ENCODE peak calls at places on chromosomes 16 and 17, in seven cellular contexts. One of them, this sample, is unnamed. For H3K36me3 and H3K27me3, the result is how much of the 10 kb centered on the place peaks cover.

GRCh38 chr17:975321-975982 is 4.1 kb downstream of the NXN start:
- DNase-seq in small intestine: no peak
- DNase-seq in heart left ventricle: no peak
- DNase-seq in Caco-2: no peak
- DNase-seq in endodermal cell: no peak
- DNase-seq in thoracic aorta: no peak
- DNase-seq in naive thymus-derived CD4-positive, alpha-beta T cell: no peak
- DNase-seq in this sample: no peak

GRCh38 chr17:4948997-4949320 is 629 bp upstream of the PFN1 start:
- DNase-seq in small intestine: peak
- DNase-seq in heart left ventricle: peak
- DNase-seq in Caco-2: peak
- DNase-seq in endodermal cell: peak
- DNase-seq in thoracic aorta: no peak
- DNase-seq in naive thymus-derived CD4-positive, alpha-beta T cell: peak
- DNase-seq in this sample: no peak

GRCh38 chr17:40153603-40154238 is 13.4 kb downstream of the CASC3 start:
- DNase-seq in small intestine: no peak
- DNase-seq in heart left ventricle: no peak
- DNase-seq in Caco-2: no peak
- DNase-seq in endodermal cell: no peak
- DNase-seq in thoracic aorta: no peak
- DNase-seq in naive thymus-derived CD4-positive, alpha-beta T cell: no peak
- DNase-seq in this sample: no peak

GRCh38 chr17:6546069-6546718 is 10.2 kb downstream of the PITPNM3 start:
- DNase-seq in small intestine: no peak
- DNase-seq in heart left ventricle: no peak
- DNase-seq in Caco-2: no peak
- DNase-seq in endodermal cell: no peak
- DNase-seq in thoracic aorta: no peak
- DNase-seq in naive thymus-derived CD4-positive, alpha-beta T cell: no peak
- DNase-seq in this sample: no peak

GRCh38 chr16:21645261-21645721 is 7.1 kb downstream of the IGSF6 start:
- DNase-seq in small intestine: peak
- DNase-seq in heart left ventricle: no peak
- DNase-seq in Caco-2: no peak
- DNase-seq in endodermal cell: peak
- DNase-seq in thoracic aorta: no peak
- DNase-seq in naive thymus-derived CD4-positive, alpha-beta T cell: peak
- DNase-seq in this sample: no peak

GRCh38 chr17:77326636-77327035 is 185.9 kb downstream of the SEC14L1 start:
- DNase-seq in small intestine: no peak
- DNase-seq in heart left ventricle: no peak
- DNase-seq in Caco-2: no peak
- DNase-seq in endodermal cell: peak
- DNase-seq in thoracic aorta: no peak
- DNase-seq in naive thymus-derived CD4-positive, alpha-beta T cell: no peak
- DNase-seq in this sample: no peak

GRCh38 chr16:57407521-57408353 is 3.2 kb downstream of the CCL17 start:
- DNase-seq in small intestine: no peak
- DNase-seq in heart left ventricle: no peak
- DNase-seq in Caco-2: no peak
- DNase-seq in endodermal cell: no peak
- DNase-seq in thoracic aorta: no peak
- DNase-seq in naive thymus-derived CD4-positive, alpha-beta T cell: no peak
- DNase-seq in this sample: no peak

GRCh38 chr16:11571549-11571948 is 15.2 kb downstream of the LITAF start:
- DNase-seq in small intestine: no peak
- DNase-seq in heart left ventricle: no peak
- DNase-seq in Caco-2: no peak
- DNase-seq in endodermal cell: no peak
- DNase-seq in thoracic aorta: no peak
- DNase-seq in naive thymus-derived CD4-positive, alpha-beta T cell: no peak
- DNase-seq in this sample: no peak

GRCh38 chr17:79070266-79070880 is 4.3 kb upstream of the ENGASE start:
- DNase-seq in small intestine: no peak
- DNase-seq in heart left ventricle: no peak
- DNase-seq in Caco-2: no peak
- DNase-seq in endodermal cell: no peak
- DNase-seq in thoracic aorta: no peak
- DNase-seq in naive thymus-derived CD4-positive, alpha-beta T cell: no peak
- DNase-seq in this sample: no peak

GRCh38 chr17:16381496-16381820 is 567 bp downstream of the UBB start:
- DNase-seq in small intestine: peak
- DNase-seq in heart left ventricle: no peak
- DNase-seq in Caco-2: no peak
- DNase-seq in endodermal cell: no peak
- DNase-seq in thoracic aorta: no peak
- DNase-seq in naive thymus-derived CD4-positive, alpha-beta T cell: no peak
- DNase-seq in this sample: no peak

GRCh38 chr16:10525214-10525825 is 55.1 kb downstream of the EMP2 start:
- DNase-seq in small intestine: no peak
- DNase-seq in heart left ventricle: no peak
- DNase-seq in Caco-2: peak
- DNase-seq in endodermal cell: no peak
- DNase-seq in thoracic aorta: no peak
- DNase-seq in naive thymus-derived CD4-positive, alpha-beta T cell: no peak
- DNase-seq in this sample: no peak

GRCh38 chr16:24689128-24689527 is 40.3 kb upstream of the TNRC6A start:
- DNase-seq in small intestine: peak
- DNase-seq in heart left ventricle: no peak
- DNase-seq in Caco-2: no peak
- DNase-seq in endodermal cell: peak
- DNase-seq in thoracic aorta: no peak
- DNase-seq in naive thymus-derived CD4-positive, alpha-beta T cell: no peak
- DNase-seq in this sample: peak

GRCh38 chr17:80724723-80725388 is 180.2 kb downstream of the RPTOR start:
- DNase-seq in small intestine: no peak
- DNase-seq in heart left ventricle: no peak
- DNase-seq in Caco-2: no peak
- DNase-seq in endodermal cell: no peak
- DNase-seq in thoracic aorta: no peak
- DNase-seq in naive thymus-derived CD4-positive, alpha-beta T cell: no peak
- DNase-seq in this sample: no peak

GRCh38 chr17:75396781-75397180 is 8.7 kb downstream of the GRB2 start:
- DNase-seq in small intestine: no peak
- DNase-seq in heart left ventricle: no peak
- DNase-seq in Caco-2: no peak
- DNase-seq in endodermal cell: no peak
- DNase-seq in thoracic aorta: no peak
- DNase-seq in naive thymus-derived CD4-positive, alpha-beta T cell: no peak
- DNase-seq in this sample: no peak

GRCh38 chr17:75394332-75394918 is 11.1 kb downstream of the GRB2 start:
- DNase-seq in small intestine: peak
- DNase-seq in heart left ventricle: no peak
- DNase-seq in Caco-2: no peak
- DNase-seq in endodermal cell: no peak
- DNase-seq in thoracic aorta: no peak
- DNase-seq in naive thymus-derived CD4-positive, alpha-beta T cell: no peak
- DNase-seq in this sample: no peak

GRCh38 chr17:75398279-75398678 is 7.2 kb downstream of the GRB2 start:
- DNase-seq in small intestine: no peak
- DNase-seq in heart left ventricle: no peak
- DNase-seq in Caco-2: no peak
- DNase-seq in endodermal cell: peak
- DNase-seq in thoracic aorta: no peak
- DNase-seq in naive thymus-derived CD4-positive, alpha-beta T cell: no peak
- DNase-seq in this sample: no peak

GRCh38 chr17:75397217-75397616 is 8.3 kb downstream of the GRB2 start:
- DNase-seq in small intestine: no peak
- DNase-seq in heart left ventricle: no peak
- DNase-seq in Caco-2: no peak
- DNase-seq in endodermal cell: no peak
- DNase-seq in thoracic aorta: no peak
- DNase-seq in naive thymus-derived CD4-positive, alpha-beta T cell: no peak
- DNase-seq in this sample: no peak

DNA sequence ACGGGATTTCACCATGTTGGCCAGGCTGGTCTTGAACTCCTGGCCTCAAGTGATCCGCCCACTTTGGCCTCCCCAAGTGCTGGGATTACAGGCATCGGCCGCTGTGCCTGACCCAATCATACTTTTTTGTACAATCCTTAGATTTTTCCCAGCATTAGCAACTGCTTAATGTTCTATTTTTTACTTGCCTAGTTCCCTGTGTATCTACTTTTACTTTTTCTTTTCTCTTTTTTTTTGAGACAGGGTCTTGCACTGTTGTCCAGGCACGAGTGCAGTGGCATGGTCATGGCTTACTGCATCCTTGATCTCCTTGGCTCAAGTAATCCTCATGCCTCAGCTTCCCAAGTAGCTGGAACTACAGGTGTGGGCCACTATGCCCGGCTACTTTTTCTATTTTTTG is 9.5 kb downstream of the GRB2 start:
- DNase-seq in small intestine: no peak
- DNase-seq in heart left ventricle: no peak
- DNase-seq in Caco-2: no peak
- DNase-seq in endodermal cell: peak
- DNase-seq in thoracic aorta: no peak
- DNase-seq in naive thymus-derived CD4-positive, alpha-beta T cell: no peak
- DNase-seq in this sample: no peak
- H3K36me3 ChIP-seq in small intestine: under half
- H3K36me3 ChIP-seq in heart left ventricle: under half
- H3K36me3 ChIP-seq in Caco-2: under half
- H3K36me3 ChIP-seq in endodermal cell: under half
- H3K36me3 ChIP-seq in thoracic aorta: under half
- H3K36me3 ChIP-seq in naive thymus-derived CD4-positive, alpha-beta T cell: under half
- H3K36me3 ChIP-seq in this sample: under half

DNA sequence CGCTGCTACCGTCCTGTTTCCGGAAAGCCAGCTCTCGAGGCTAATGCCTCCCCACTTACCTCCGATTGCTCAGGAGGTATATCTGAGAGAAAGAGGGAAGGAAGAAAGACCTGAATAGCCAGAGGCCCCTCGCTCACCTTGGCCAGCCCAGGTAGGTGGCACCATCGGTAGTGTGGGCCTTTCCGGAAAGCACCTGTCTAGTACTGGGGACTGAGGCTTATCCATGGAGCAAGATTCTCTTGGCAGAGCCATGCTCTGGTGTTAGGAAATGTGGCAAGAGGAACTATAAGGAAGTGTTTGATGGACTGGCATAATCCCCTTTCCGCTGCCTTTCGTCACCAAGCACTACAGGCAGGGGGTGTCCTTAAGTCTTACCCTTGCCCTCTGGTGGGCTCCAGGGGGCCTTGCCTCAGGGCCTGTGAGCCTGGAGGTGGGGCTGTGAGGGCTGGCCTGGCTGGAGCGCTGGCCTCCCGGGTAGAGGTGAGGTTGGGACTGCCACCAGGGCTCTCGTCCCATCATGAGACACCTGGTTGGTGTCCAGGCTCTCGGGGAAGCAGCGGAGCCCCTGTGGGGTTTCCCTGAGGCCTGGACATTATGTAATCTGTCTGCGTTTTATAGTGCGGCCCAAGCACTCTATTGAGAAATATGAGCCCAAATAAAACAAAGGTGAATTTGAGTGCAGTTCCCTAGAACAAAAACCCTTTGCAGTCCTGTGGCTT is 2.9 kb downstream of the CMIP start:
- DNase-seq in small intestine: peak
- DNase-seq in heart left ventricle: no peak
- DNase-seq in Caco-2: no peak
- DNase-seq in endodermal cell: peak
- DNase-seq in thoracic aorta: no peak
- DNase-seq in naive thymus-derived CD4-positive, alpha-beta T cell: no peak
- DNase-seq in this sample: peak
- H3K4me3 ChIP-seq in small intestine: peak
- H3K4me3 ChIP-seq in heart left ventricle: peak
- H3K4me3 ChIP-seq in Caco-2: peak
- H3K4me3 ChIP-seq in endodermal cell: peak
- H3K4me3 ChIP-seq in thoracic aorta: peak
- H3K4me3 ChIP-seq in naive thymus-derived CD4-positive, alpha-beta T cell: no peak
- H3K4me3 ChIP-seq in this sample: peak

GRCh38 chr16:1151424-1152122 is 1.3 kb upstream of the CACNA1H start:
- DNase-seq in small intestine: no peak
- DNase-seq in heart left ventricle: no peak
- DNase-seq in Caco-2: no peak
- DNase-seq in endodermal cell: peak
- DNase-seq in thoracic aorta: no peak
- DNase-seq in naive thymus-derived CD4-positive, alpha-beta T cell: peak
- DNase-seq in this sample: no peak

GRCh38 chr16:1150511-1150982 is 2.4 kb upstream of the CACNA1H start:
- DNase-seq in small intestine: no peak
- DNase-seq in heart left ventricle: no peak
- DNase-seq in Caco-2: no peak
- DNase-seq in endodermal cell: peak
- DNase-seq in thoracic aorta: no peak
- DNase-seq in naive thymus-derived CD4-positive, alpha-beta T cell: peak
- DNase-seq in this sample: peak

GRCh38 chr16:1152651-1153259 is at the start of gene CACNA1H:
- DNase-seq in small intestine: no peak
- DNase-seq in heart left ventricle: no peak
- DNase-seq in Caco-2: no peak
- DNase-seq in endodermal cell: peak
- DNase-seq in thoracic aorta: no peak
- DNase-seq in naive thymus-derived CD4-positive, alpha-beta T cell: peak
- DNase-seq in this sample: no peak

GRCh38 chr16:1153480-1154160 is 714 bp downstream of the CACNA1H start:
- DNase-seq in small intestine: no peak
- DNase-seq in heart left ventricle: no peak
- DNase-seq in Caco-2: no peak
- DNase-seq in endodermal cell: peak
- DNase-seq in thoracic aorta: no peak
- DNase-seq in naive thymus-derived CD4-positive, alpha-beta T cell: no peak
- DNase-seq in this sample: no peak

DNA sequence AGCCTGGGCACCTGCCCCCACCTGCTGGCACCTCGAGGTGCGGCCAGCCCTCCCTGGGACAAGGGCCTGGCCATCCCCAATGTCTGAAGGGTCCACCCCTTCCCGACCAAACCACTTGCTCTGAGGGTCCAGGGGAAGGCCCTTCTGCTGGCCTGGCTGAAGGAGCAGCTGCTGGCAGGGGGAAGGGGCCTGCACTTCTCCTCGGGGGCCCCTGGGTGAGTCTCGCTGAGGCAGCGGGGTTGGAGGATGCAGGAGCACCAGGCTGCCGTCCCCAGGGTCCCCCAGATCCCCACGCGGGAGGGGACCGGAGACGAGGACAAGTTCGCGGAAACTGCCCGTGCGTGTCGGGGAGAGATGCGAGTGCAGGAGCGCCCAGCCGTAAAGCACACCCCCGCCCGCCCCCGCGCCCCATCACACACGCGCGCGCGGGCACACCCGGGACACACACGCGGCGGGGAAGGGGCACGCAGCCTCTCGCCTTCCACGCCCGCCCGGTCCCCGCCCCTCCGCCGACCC is 725 bp upstream of the CACNA1H start:
- DNase-seq in small intestine: no peak
- DNase-seq in heart left ventricle: no peak
- DNase-seq in Caco-2: no peak
- DNase-seq in endodermal cell: peak
- DNase-seq in thoracic aorta: no peak
- DNase-seq in naive thymus-derived CD4-positive, alpha-beta T cell: peak
- DNase-seq in this sample: no peak
- H3K27me3 ChIP-seq in small intestine: under half
- H3K27me3 ChIP-seq in heart left ventricle: under half
- H3K27me3 ChIP-seq in Caco-2: under half
- H3K27me3 ChIP-seq in endodermal cell: under half
- H3K27me3 ChIP-seq in thoracic aorta: under half
- H3K27me3 ChIP-seq in naive thymus-derived CD4-positive, alpha-beta T cell: under half
- H3K27me3 ChIP-seq in this sample: under half

DNA sequence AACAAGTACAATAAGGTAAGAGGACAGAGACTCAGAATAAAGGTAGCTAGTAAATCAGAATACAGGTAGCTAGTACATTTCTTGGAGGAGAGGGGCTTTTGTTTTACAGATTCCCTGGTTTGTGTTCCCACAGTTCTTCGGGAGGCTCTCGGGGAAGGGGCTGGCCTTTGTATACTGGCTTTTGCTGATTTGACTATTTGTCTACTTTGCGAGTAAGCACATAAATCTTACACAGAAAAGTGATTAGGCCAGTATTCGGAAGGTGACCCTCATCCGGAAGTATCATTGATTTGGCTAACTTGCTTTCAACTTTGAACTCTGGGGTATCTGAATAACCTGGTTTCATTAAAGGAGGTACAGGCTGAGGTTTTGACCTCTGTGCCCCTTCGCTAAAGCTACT is 21.4 kb upstream of the SNTB2 start:
- DNase-seq in small intestine: no peak
- DNase-seq in heart left ventricle: no peak
- DNase-seq in Caco-2: no peak
- DNase-seq in endodermal cell: no peak
- DNase-seq in thoracic aorta: no peak
- DNase-seq in naive thymus-derived CD4-positive, alpha-beta T cell: no peak
- DNase-seq in this sample: no peak
- H3K36me3 ChIP-seq in small intestine: under half
- H3K36me3 ChIP-seq in heart left ventricle: under half
- H3K36me3 ChIP-seq in Caco-2: under half
- H3K36me3 ChIP-seq in endodermal cell: half or more
- H3K36me3 ChIP-seq in thoracic aorta: under half
- H3K36me3 ChIP-seq in naive thymus-derived CD4-positive, alpha-beta T cell: under half
- H3K36me3 ChIP-seq in this sample: under half